ENCODE peak calls at places on chromosomes 12 and 14, in six cellular contexts. O is MM.1S, S is stomach, G is OCI-LY7, U is mammary epithelial cell, T is GM06990. E is an unnamed sample. For H3K36me3, the result is how much of the 10 kb centered on the place peaks cover.

GRCh38 chr12:125186471-125187147 is 121.4 kb downstream of the AACS start:
- DNase-seq in O (no peak), S (no peak), G (peak), U (peak), T (no peak), E (peak)

GRCh38 chr12:118706437-118706836 is 274.9 kb upstream of the SRRM4 start:
- DNase-seq in O (no peak), S (no peak), G (no peak), U (no peak), T (no peak), E (no peak)

GRCh38 chr12:45231515-45232145 is 15.7 kb downstream of the ANO6 start:
- DNase-seq in O (no peak), S (no peak), G (no peak), U (peak), T (no peak), E (peak)

GRCh38 chr12:31362115-31362758 is 36.3 kb upstream of the SINHCAF start:
- DNase-seq in O (peak), S (no peak), G (peak), U (peak), T (no peak), E (no peak)

GRCh38 chr12:39365364-39366001 is 77.4 kb downstream of the KIF21A start:
- DNase-seq in O (no peak), S (no peak), G (peak), U (no peak), T (no peak), E (no peak)

GRCh38 chr12:39467432-39467870 is 24.5 kb upstream of the KIF21A start:
- DNase-seq in O (peak), S (no peak), G (no peak), U (no peak), T (peak), E (peak)

GRCh38 chr12:119412811-119413794 is 78.6 kb downstream of the CCDC60 start:
- DNase-seq in O (peak), S (peak), G (peak), U (peak), T (peak), E (peak)

GRCh38 chr14:21088687-21089086 is 9.8 kb downstream of the ZNF219 start:
- DNase-seq in O (no peak), S (no peak), G (no peak), U (no peak), T (no peak), E (no peak)

GRCh38 chr14:68807987-68808386 is 15.1 kb upstream of the ZFP36L1 start:
- DNase-seq in O (no peak), S (no peak), G (no peak), U (no peak), T (no peak), E (no peak)

GRCh38 chr14:102481791-102482238 is 27.8 kb downstream of the ANKRD9 start:
- DNase-seq in O (no peak), S (no peak), G (no peak), U (peak), T (no peak), E (peak)

GRCh38 chr14:67820428-67820881 is 876 bp downstream of the RAD51B start:
- DNase-seq in O (no peak), S (no peak), G (peak), U (peak), T (no peak), E (peak)

DNA sequence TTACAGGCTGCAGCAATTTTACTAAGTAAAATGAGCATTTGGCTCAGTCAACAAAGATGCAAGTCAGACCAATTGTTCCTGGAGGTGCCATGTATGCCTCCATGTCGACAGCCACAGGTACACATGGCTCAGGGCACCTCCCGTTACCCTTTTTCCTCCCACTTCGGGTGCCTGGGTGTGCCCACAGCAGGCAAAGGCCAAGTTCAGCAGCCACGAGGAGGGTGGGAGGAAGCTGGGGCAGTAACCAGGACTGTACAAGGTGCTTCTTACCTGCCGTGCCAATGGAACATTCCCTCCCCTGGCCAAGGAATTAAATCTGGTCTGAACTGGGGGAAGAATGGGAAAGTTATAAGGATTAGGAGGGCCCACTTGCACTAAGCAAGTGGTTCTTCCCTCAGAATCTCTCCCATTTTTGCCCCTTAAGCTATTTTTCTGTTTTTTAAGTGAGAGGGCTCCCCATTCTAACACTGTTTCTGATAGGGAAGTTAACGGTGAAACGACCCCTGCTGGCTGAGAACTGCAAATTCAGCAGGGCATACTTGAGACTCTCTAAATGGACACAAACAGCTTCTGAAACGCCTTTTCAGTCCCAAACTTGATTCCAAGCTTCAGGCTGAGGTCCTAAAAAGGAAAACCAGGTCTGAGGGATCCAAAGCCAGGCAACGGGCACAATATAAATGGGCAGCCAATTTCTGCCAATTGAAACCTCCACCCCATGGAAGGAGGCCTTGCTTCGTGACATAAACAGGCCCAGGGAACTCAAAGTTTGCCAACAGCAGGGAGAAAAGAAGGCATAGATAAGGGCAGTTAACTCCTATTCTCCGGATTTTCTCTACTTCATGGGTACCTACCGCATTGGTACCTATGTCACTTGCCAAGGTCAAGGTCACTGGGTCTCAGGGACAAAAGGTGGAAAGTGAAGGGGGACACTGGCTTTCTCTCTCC is 24.8 kb downstream of the CLECL1 start:
- DNase-seq in O (peak), S (peak), G (peak), U (peak), T (no peak), E (peak)
- H3K36me3 ChIP-seq in O (under half), S (under half), G (under half), U (under half), T (under half), E (under half)

GRCh38 chr14:104703269-104703668 is 13.9 kb downstream of the INF2 start:
- DNase-seq in O (no peak), S (no peak), G (no peak), U (no peak), T (no peak), E (no peak)
- H3K36me3 ChIP-seq in O (under half), S (half or more), G (under half), U (under half), T (under half), E (under half)

GRCh38 chr12:132735496-132735895 is 24.9 kb downstream of the PGAM5 start:
- DNase-seq in O (no peak), S (no peak), G (no peak), U (no peak), T (no peak), E (no peak)

GRCh38 chr12:132739600-132740312 is 21.9 kb downstream of the ANKLE2 start:
- DNase-seq in O (no peak), S (no peak), G (no peak), U (no peak), T (no peak), E (no peak)

GRCh38 chr12:132736913-132737312 is 24.7 kb downstream of the ANKLE2 start:
- DNase-seq in O (no peak), S (no peak), G (no peak), U (no peak), T (no peak), E (no peak)

GRCh38 chr12:132734206-132734605 is 23.6 kb downstream of the PGAM5 start:
- DNase-seq in O (no peak), S (no peak), G (no peak), U (no peak), T (no peak), E (no peak)

DNA sequence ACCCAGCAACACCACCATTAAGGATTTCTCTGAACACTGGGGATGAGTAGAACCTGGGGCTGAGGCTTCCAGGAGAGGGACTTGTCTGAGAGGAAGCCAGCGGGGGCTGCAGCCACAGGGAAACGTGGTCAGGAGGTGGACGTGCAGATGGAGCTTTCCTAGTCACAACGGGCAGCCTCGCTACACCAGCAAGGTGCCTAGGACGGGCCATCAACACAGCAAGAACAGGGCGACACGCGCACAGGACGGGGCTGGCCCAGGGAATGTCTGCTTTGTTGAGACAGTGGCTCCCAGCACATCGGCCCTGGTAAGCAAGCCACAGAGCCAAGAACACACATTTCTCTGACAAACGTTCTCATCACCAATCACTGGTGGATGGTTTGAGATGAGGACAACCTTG is 25.3 kb downstream of the ANKLE2 start:
- DNase-seq in O (no peak), S (no peak), G (no peak), U (no peak), T (no peak), E (no peak)
- H3K36me3 ChIP-seq in O (under half), S (half or more), G (half or more), U (half or more), T (half or more), E (half or more)

GRCh38 chr12:112998997-112999767 is 20.9 kb downstream of the OAS2 start:
- DNase-seq in O (peak), S (no peak), G (peak), U (no peak), T (peak), E (no peak)
- H3K36me3 ChIP-seq in O (under half), S (half or more), G (half or more), U (under half), T (under half), E (under half)

DNA sequence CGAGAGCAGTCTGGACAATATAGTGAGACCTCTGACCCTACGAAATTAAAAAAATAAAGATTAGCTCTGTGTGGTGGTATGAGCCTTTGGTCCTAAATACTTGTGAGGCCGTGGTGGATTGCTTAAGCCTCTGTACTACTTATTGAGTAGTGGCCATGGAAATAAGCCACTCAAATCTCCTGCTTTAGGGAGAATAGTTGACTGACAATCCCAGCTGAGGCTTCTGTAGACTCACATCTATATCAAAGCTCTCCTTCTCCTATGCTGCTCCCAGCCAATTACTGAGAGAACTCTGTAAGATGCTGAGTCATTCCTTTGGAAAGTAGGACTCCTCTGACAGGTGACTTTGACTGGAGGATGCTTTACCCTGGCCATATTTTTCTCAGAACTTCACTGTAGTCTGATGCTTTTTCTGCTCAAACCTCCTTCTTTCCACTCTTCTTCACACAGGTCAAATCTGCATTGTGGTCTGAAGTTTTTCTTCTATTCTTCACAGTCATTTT is 420.2 kb downstream of the SLC6A15 start:
- DNase-seq in O (no peak), S (no peak), G (no peak), U (no peak), T (no peak), E (no peak)
- H3K36me3 ChIP-seq in O (under half), S (under half), G (under half), U (under half), T (under half), E (under half)

GRCh38 chr12:93402333-93403311 is 24.9 kb downstream of the NUDT4 start:
- DNase-seq in O (no peak), S (no peak), G (no peak), U (no peak), T (no peak), E (no peak)

GRCh38 chr12:93407283-93407962 is 29.7 kb downstream of the NUDT4 start:
- DNase-seq in O (no peak), S (no peak), G (no peak), U (no peak), T (no peak), E (no peak)

GRCh38 chr12:93407963-93408283 is 30.2 kb downstream of the NUDT4 start:
- DNase-seq in O (no peak), S (no peak), G (no peak), U (no peak), T (no peak), E (no peak)

GRCh38 chr12:93403988-93404803 is 26.5 kb downstream of the NUDT4 start:
- DNase-seq in O (no peak), S (no peak), G (no peak), U (no peak), T (no peak), E (no peak)

GRCh38 chr12:93404961-93405849 is 27.5 kb downstream of the NUDT4 start:
- DNase-seq in O (no peak), S (no peak), G (no peak), U (no peak), T (no peak), E (no peak)
- H3K36me3 ChIP-seq in O (under half), S (under half), G (half or more), U (under half), T (under half), E (under half)

GRCh38 chr12:53414756-53415417 is 8.8 kb upstream of the AMHR2 start:
- DNase-seq in O (no peak), S (no peak), G (no peak), U (no peak), T (no peak), E (no peak)

GRCh38 chr12:53413485-53414215 is 10.0 kb upstream of the AMHR2 start:
- DNase-seq in O (no peak), S (no peak), G (no peak), U (no peak), T (no peak), E (no peak)

DNA sequence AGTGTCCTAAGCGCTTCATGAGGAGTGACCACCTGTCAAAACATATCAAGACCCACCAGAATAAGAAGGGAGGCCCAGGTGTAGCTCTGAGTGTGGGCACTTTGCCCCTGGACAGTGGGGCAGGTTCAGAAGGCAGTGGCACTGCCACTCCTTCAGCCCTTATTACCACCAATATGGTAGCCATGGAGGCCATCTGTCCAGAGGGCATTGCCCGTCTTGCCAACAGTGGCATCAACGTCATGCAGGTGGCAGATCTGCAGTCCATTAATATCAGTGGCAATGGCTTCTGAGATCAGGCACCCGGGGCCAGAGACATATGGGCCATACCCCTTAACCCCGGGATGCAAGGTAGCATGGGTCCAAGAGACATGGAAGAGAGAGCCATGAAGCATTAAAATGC is 12.7 kb upstream of the AMHR2 start:
- DNase-seq in O (no peak), S (no peak), G (no peak), U (no peak), T (no peak), E (no peak)
- H3K36me3 ChIP-seq in O (under half), S (half or more), G (half or more), U (under half), T (under half), E (under half)

GRCh38 chr12:109186993-109187653 is 70.7 kb downstream of the ACACB start:
- DNase-seq in O (no peak), S (no peak), G (no peak), U (no peak), T (no peak), E (no peak)

GRCh38 chr12:109182041-109182839 is 65.9 kb downstream of the ACACB start:
- DNase-seq in O (no peak), S (no peak), G (no peak), U (peak), T (no peak), E (peak)

GRCh38 chr12:109189291-109189690 is 72.9 kb downstream of the ACACB start:
- DNase-seq in O (no peak), S (no peak), G (no peak), U (no peak), T (no peak), E (no peak)

GRCh38 chr12:109188108-109188712 is 71.8 kb downstream of the ACACB start:
- DNase-seq in O (no peak), S (no peak), G (no peak), U (no peak), T (no peak), E (no peak)

DNA sequence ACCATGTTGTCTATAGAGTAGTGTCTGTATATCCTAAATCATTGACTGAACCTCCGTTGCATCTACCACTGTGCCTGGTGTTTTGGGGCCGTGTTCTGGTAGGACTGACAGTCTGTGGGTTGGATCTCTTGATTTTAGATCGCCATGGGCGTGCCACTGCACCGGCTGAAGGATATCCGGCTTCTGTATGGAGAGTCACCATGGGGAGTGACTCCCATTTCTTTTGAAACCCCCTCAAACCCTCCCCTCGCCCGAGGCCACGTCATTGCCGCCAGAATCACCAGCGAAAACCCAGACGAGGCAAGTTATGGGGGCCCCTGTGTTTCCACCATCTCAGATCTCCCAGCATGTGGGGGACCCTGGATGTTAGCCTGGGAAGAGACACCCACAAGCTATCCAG is 69.1 kb downstream of the ACACB start:
- DNase-seq in O (no peak), S (no peak), G (no peak), U (no peak), T (no peak), E (no peak)
- H3K36me3 ChIP-seq in O (under half), S (half or more), G (under half), U (under half), T (under half), E (under half)

DNA sequence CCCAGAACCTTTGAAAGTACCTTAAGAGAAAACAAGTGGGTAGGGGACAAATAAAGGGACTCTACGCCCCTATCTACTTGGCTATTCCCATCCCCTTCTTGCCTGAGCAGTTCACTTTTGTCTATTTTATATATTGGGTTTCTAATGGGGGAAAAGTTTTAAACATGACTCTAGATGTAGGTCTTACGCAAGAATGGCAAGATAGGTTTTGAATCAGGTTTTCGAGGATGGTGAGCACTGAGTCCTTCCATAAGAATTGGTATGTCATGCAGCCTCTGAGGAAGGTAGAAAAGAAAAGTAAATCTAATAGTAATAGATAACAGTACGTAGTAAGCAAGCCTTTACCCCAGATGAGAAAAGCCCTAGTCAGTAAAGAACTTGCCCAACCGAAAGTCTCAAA is 86.7 kb upstream of the TMEM263 start:
- DNase-seq in O (no peak), S (no peak), G (no peak), U (no peak), T (no peak), E (no peak)
- H3K36me3 ChIP-seq in O (under half), S (under half), G (under half), U (under half), T (under half), E (under half)

GRCh38 chr12:34379142-34379541 is 356.8 kb downstream of the ALG10 start:
- DNase-seq in O (no peak), S (no peak), G (no peak), U (no peak), T (no peak), E (no peak)
- H3K36me3 ChIP-seq in O (under half), S (under half), G (under half), U (under half), T (under half), E (under half)